ENCODE peak calls at places on chromosomes 4 and X, in seven cellular contexts. One of them, this sample, is unnamed.

GRCh38 chrX:50536955-50537354 is 66.3 kb upstream of the DGKK start:
- DNase-seq in A549: no peak
- DNase-seq in right lobe of liver: no peak
- DNase-seq in transverse colon: no peak
- DNase-seq in HCT116: no peak
- DNase-seq in tibial nerve: no peak
- DNase-seq in esophagus squamous epithelium: no peak
- DNase-seq in this sample: no peak

GRCh38 chr4:32798471-32798870 is 2078.3 kb downstream of the PCDH7 start:
- DNase-seq in A549: no peak
- DNase-seq in right lobe of liver: no peak
- DNase-seq in transverse colon: no peak
- DNase-seq in HCT116: no peak
- DNase-seq in tibial nerve: no peak
- DNase-seq in esophagus squamous epithelium: no peak
- DNase-seq in this sample: no peak

GRCh38 chr4:88765729-88766128 is 68.1 kb upstream of the NAP1L5 start:
- DNase-seq in A549: peak; percentile 15
- DNase-seq in right lobe of liver: no peak
- DNase-seq in transverse colon: no peak
- DNase-seq in HCT116: no peak
- DNase-seq in tibial nerve: no peak
- DNase-seq in esophagus squamous epithelium: no peak
- DNase-seq in this sample: peak; percentile 79

GRCh38 chr4:133146574-133147198 is 2.4 kb upstream of the PCDH10 start:
- DNase-seq in A549: no peak
- DNase-seq in right lobe of liver: no peak
- DNase-seq in transverse colon: no peak
- DNase-seq in HCT116: no peak
- DNase-seq in tibial nerve: no peak
- DNase-seq in esophagus squamous epithelium: no peak
- DNase-seq in this sample: peak; percentile 88

GRCh38 chr4:153222162-153222789 is 18.0 kb downstream of the TRIM2 start:
- DNase-seq in A549: no peak
- DNase-seq in right lobe of liver: peak; percentile 59
- DNase-seq in transverse colon: peak; percentile 64
- DNase-seq in HCT116: no peak
- DNase-seq in tibial nerve: peak; percentile 49
- DNase-seq in esophagus squamous epithelium: no peak
- DNase-seq in this sample: peak; percentile 82

GRCh38 chr4:4182835-4183568 is 43.7 kb downstream of the OTOP1 start:
- DNase-seq in A549: peak; percentile 8
- DNase-seq in right lobe of liver: peak; percentile 42
- DNase-seq in transverse colon: no peak
- DNase-seq in HCT116: peak; percentile 7
- DNase-seq in tibial nerve: no peak
- DNase-seq in esophagus squamous epithelium: no peak
- DNase-seq in this sample: peak; percentile 23

GRCh38 chrX:39443240-39443639 is 642.0 kb downstream of the MID1IP1 start:
- DNase-seq in A549: no peak
- DNase-seq in right lobe of liver: no peak
- DNase-seq in transverse colon: no peak
- DNase-seq in HCT116: no peak
- DNase-seq in tibial nerve: no peak
- DNase-seq in esophagus squamous epithelium: no peak
- DNase-seq in this sample: no peak

GRCh38 chrX:42948723-42949122 is 170.8 kb upstream of the PPP1R2C start:
- DNase-seq in A549: no peak
- DNase-seq in right lobe of liver: no peak
- DNase-seq in transverse colon: no peak
- DNase-seq in HCT116: no peak
- DNase-seq in tibial nerve: no peak
- DNase-seq in esophagus squamous epithelium: no peak
- DNase-seq in this sample: peak; percentile 45

GRCh38 chr4:13640149-13640671 is 12.7 kb upstream of the BOD1L1 start:
- DNase-seq in A549: no peak
- DNase-seq in right lobe of liver: no peak
- DNase-seq in transverse colon: no peak
- DNase-seq in HCT116: no peak
- DNase-seq in tibial nerve: no peak
- DNase-seq in esophagus squamous epithelium: no peak
- DNase-seq in this sample: no peak

GRCh38 chr4:10461850-10462400 is 4.7 kb upstream of the ZNF518B start:
- DNase-seq in A549: no peak
- DNase-seq in right lobe of liver: no peak
- DNase-seq in transverse colon: no peak
- DNase-seq in HCT116: no peak
- DNase-seq in tibial nerve: no peak
- DNase-seq in esophagus squamous epithelium: no peak
- DNase-seq in this sample: no peak

GRCh38 chrX:151019837-151020236 is 36.7 kb downstream of the HMGB3 start:
- DNase-seq in A549: no peak
- DNase-seq in right lobe of liver: no peak
- DNase-seq in transverse colon: no peak
- DNase-seq in HCT116: no peak
- DNase-seq in tibial nerve: no peak
- DNase-seq in esophagus squamous epithelium: no peak
- DNase-seq in this sample: no peak

GRCh38 chrX:55335296-55335695 is 70.6 kb upstream of the PAGE3 start:
- DNase-seq in A549: no peak
- DNase-seq in right lobe of liver: no peak
- DNase-seq in transverse colon: no peak
- DNase-seq in HCT116: no peak
- DNase-seq in tibial nerve: no peak
- DNase-seq in esophagus squamous epithelium: no peak
- DNase-seq in this sample: no peak

GRCh38 chr4:1550122-1551070 is 133.7 kb downstream of the FAM53A start:
- DNase-seq in A549: no peak
- DNase-seq in right lobe of liver: no peak
- DNase-seq in transverse colon: no peak
- DNase-seq in HCT116: no peak
- DNase-seq in tibial nerve: no peak
- DNase-seq in esophagus squamous epithelium: no peak
- DNase-seq in this sample: no peak

GRCh38 chr4:83340692-83341343 is 6.2 kb upstream of the HPSE start:
- DNase-seq in A549: no peak
- DNase-seq in right lobe of liver: no peak
- DNase-seq in transverse colon: no peak
- DNase-seq in HCT116: no peak
- DNase-seq in tibial nerve: no peak
- DNase-seq in esophagus squamous epithelium: no peak
- DNase-seq in this sample: no peak

GRCh38 chr4:6236816-6237390 is 32.7 kb upstream of the WFS1 start:
- DNase-seq in A549: no peak
- DNase-seq in right lobe of liver: no peak
- DNase-seq in transverse colon: no peak
- DNase-seq in HCT116: no peak
- DNase-seq in tibial nerve: no peak
- DNase-seq in esophagus squamous epithelium: no peak
- DNase-seq in this sample: no peak

GRCh38 chr4:23438764-23439163 is 451.1 kb downstream of the PPARGC1A start:
- DNase-seq in A549: no peak
- DNase-seq in right lobe of liver: no peak
- DNase-seq in transverse colon: no peak
- DNase-seq in HCT116: no peak
- DNase-seq in tibial nerve: no peak
- DNase-seq in esophagus squamous epithelium: no peak
- DNase-seq in this sample: no peak

GRCh38 chrX:124018031-124018430 is 56.5 kb downstream of the STAG2 start:
- DNase-seq in A549: no peak
- DNase-seq in right lobe of liver: no peak
- DNase-seq in transverse colon: no peak
- DNase-seq in HCT116: no peak
- DNase-seq in tibial nerve: no peak
- DNase-seq in esophagus squamous epithelium: no peak
- DNase-seq in this sample: peak; percentile 7

GRCh38 chr4:185933078-185933581 is 121.1 kb upstream of the SORBS2 start:
- DNase-seq in A549: no peak
- DNase-seq in right lobe of liver: no peak
- DNase-seq in transverse colon: no peak
- DNase-seq in HCT116: no peak
- DNase-seq in tibial nerve: no peak
- DNase-seq in esophagus squamous epithelium: no peak
- DNase-seq in this sample: peak; percentile 13

GRCh38 chrX:53683556-53684414 is 2.7 kb downstream of the HUWE1 start:
- DNase-seq in A549: peak; percentile 75
- DNase-seq in right lobe of liver: peak; percentile 89
- DNase-seq in transverse colon: peak; percentile 94
- DNase-seq in HCT116: peak; percentile 96
- DNase-seq in tibial nerve: peak; percentile 90
- DNase-seq in esophagus squamous epithelium: peak; percentile 76
- DNase-seq in this sample: peak; percentile 99

GRCh38 chrX:53685711-53686110 is 808 bp downstream of the HUWE1 start:
- DNase-seq in A549: no peak
- DNase-seq in right lobe of liver: no peak
- DNase-seq in transverse colon: no peak
- DNase-seq in HCT116: no peak
- DNase-seq in tibial nerve: no peak
- DNase-seq in esophagus squamous epithelium: no peak
- DNase-seq in this sample: no peak

GRCh38 chrX:53684415-53685192 is 1.9 kb downstream of the HUWE1 start:
- DNase-seq in A549: peak; percentile 1
- DNase-seq in right lobe of liver: no peak
- DNase-seq in transverse colon: no peak
- DNase-seq in HCT116: no peak
- DNase-seq in tibial nerve: no peak
- DNase-seq in esophagus squamous epithelium: no peak
- DNase-seq in this sample: no peak

GRCh38 chrX:53688300-53688699 is 1.8 kb upstream of the HUWE1 start:
- DNase-seq in A549: no peak
- DNase-seq in right lobe of liver: no peak
- DNase-seq in transverse colon: no peak
- DNase-seq in HCT116: no peak
- DNase-seq in tibial nerve: no peak
- DNase-seq in esophagus squamous epithelium: no peak
- DNase-seq in this sample: no peak

DNA sequence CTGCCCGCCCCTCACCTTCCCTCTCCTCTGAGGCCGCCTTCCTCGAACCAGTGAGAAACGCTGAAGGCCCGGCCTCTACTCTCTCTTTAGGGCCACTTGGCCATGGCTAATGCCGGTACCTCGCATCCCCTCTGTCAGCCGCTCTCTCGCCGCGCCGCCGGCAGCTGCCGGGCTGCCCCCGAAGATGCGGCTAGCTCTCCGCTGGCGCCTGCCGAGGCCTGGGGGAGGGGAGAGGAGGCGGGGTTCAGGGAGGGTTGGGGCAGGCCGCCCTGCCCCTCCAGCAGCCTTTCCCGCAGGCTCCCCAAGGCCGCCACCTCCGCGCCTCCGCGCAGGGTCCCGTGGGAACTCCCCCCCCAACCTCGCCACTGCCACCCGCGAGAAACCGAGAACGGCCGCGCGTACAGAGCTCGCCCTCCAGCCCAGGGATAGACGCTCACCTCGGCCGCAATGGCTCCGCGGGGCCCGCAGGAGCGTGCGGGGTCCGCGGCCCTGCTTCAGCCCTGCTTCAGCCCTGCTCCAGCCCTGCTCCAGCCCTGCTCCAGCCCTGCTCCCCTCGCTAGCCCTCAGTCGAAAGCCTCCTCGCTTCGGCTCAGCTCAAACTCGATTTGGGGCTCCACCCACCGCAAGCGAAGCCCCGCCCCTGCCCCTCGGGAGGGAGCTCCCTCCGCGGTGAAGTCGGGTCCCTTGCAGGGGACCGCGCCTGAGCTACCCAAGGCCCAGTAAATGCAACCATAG is at the start of gene HUWE1:
- DNase-seq in A549: peak; percentile 63
- DNase-seq in right lobe of liver: peak; percentile 83
- DNase-seq in transverse colon: peak; percentile 84
- DNase-seq in HCT116: no peak
- DNase-seq in tibial nerve: peak; percentile 58
- DNase-seq in esophagus squamous epithelium: peak; percentile 7
- DNase-seq in this sample: peak; percentile 77
- TF ChIP-seq POLR2A in A549: peak; percentile 67
- TF ChIP-seq POLR2A in right lobe of liver: peak; percentile 55
- TF ChIP-seq POLR2A in transverse colon: peak; percentile 44
- TF ChIP-seq POLR2A in HCT116: peak; percentile 57
- TF ChIP-seq POLR2A in tibial nerve: peak; percentile 51
- TF ChIP-seq POLR2A in esophagus squamous epithelium: peak; percentile 46
- TF ChIP-seq POLR2A in this sample: no peak

DNA sequence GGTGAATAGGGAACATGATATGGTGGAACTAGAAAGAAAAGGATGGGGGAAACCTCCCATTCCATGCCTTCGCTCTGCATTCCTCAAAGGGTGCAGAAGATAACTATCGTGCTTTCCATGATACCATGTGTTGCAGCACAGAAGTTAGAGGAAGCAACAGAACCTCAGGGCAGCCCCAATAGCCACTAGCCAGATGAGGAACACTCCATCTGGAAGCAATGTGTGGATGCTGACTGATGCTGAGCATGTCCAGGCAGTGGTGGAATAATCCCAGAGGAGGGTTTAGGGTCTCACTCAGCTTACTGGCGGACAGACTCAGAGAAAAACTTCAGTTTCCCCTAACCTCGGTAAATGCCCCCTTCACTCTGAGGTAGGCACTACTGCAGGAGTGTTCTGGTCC is 7.5 kb downstream of the SMIM10 start:
- DNase-seq in A549: no peak
- DNase-seq in right lobe of liver: no peak
- DNase-seq in transverse colon: no peak
- DNase-seq in HCT116: no peak
- DNase-seq in tibial nerve: no peak
- DNase-seq in esophagus squamous epithelium: no peak
- DNase-seq in this sample: no peak
- H3K4me3 ChIP-seq in A549: no peak overlapping the region
- H3K4me3 ChIP-seq in right lobe of liver: no peak overlapping the region
- H3K4me3 ChIP-seq in transverse colon: no peak overlapping the region
- H3K4me3 ChIP-seq in HCT116: no peak overlapping the region
- H3K4me3 ChIP-seq in tibial nerve: no peak overlapping the region
- H3K4me3 ChIP-seq in esophagus squamous epithelium: no peak overlapping the region
- H3K4me3 ChIP-seq in this sample: no peak overlapping the region

GRCh38 chrX:56817179-56817578 is 88.1 kb downstream of the NBDY start:
- DNase-seq in A549: no peak
- DNase-seq in right lobe of liver: no peak
- DNase-seq in transverse colon: no peak
- DNase-seq in HCT116: no peak
- DNase-seq in tibial nerve: no peak
- DNase-seq in esophagus squamous epithelium: no peak
- DNase-seq in this sample: no peak

GRCh38 chrX:56811599-56811998 is 82.6 kb downstream of the NBDY start:
- DNase-seq in A549: no peak
- DNase-seq in right lobe of liver: no peak
- DNase-seq in transverse colon: no peak
- DNase-seq in HCT116: no peak
- DNase-seq in tibial nerve: no peak
- DNase-seq in esophagus squamous epithelium: no peak
- DNase-seq in this sample: no peak

GRCh38 chrX:56813318-56813837 is 84.3 kb downstream of the NBDY start:
- DNase-seq in A549: no peak
- DNase-seq in right lobe of liver: no peak
- DNase-seq in transverse colon: no peak
- DNase-seq in HCT116: no peak
- DNase-seq in tibial nerve: peak; percentile 19
- DNase-seq in esophagus squamous epithelium: no peak
- DNase-seq in this sample: peak; percentile 57

GRCh38 chrX:56812515-56813105 is 83.6 kb downstream of the NBDY start:
- DNase-seq in A549: no peak
- DNase-seq in right lobe of liver: no peak
- DNase-seq in transverse colon: no peak
- DNase-seq in HCT116: no peak
- DNase-seq in tibial nerve: no peak
- DNase-seq in esophagus squamous epithelium: no peak
- DNase-seq in this sample: peak; percentile 4
- H3K27ac ChIP-seq in A549: no peak overlapping the region
- H3K27ac ChIP-seq in right lobe of liver: no peak overlapping the region
- H3K27ac ChIP-seq in transverse colon: peak overlapping the region; percentile 12
- H3K27ac ChIP-seq in HCT116: no peak overlapping the region
- H3K27ac ChIP-seq in tibial nerve: peak overlapping the region; percentile 72
- H3K27ac ChIP-seq in esophagus squamous epithelium: peak overlapping the region; percentile 77
- H3K27ac ChIP-seq in this sample: no peak overlapping the region

GRCh38 chr4:3074078-3074845 is at the start of the genes HTT and HTT-AS:
- DNase-seq in A549: peak; percentile 72
- DNase-seq in right lobe of liver: peak; percentile 99
- DNase-seq in transverse colon: peak; percentile 99
- DNase-seq in HCT116: peak; percentile 85
- DNase-seq in tibial nerve: peak; percentile 96
- DNase-seq in esophagus squamous epithelium: peak; percentile 91
- DNase-seq in this sample: peak; percentile 97
- TF ChIP-seq POLR2A in A549: peak; percentile 63
- TF ChIP-seq POLR2A in right lobe of liver: peak; percentile 66
- TF ChIP-seq POLR2A in transverse colon: peak; percentile 84
- TF ChIP-seq POLR2A in HCT116: peak; percentile 60
- TF ChIP-seq POLR2A in tibial nerve: peak; percentile 75
- TF ChIP-seq POLR2A in esophagus squamous epithelium: peak; percentile 86
- TF ChIP-seq POLR2A in this sample: peak; percentile 70